ENCODE peak calls at places on chromosomes 5 and 9, in nine cellular contexts. I is HuH-7.5, U is cardiac septum, L is NCI-H774, Z is epithelial cell of esophagus, V is cardiac muscle cell, A is nucleus accumbens, O is ACHN, J is fibroblast of mammary gland. D is an unnamed sample.

GRCh38 chr9:97852001-97852398 is 1.0 kb upstream of the FOXE1 start:
- DNase-seq in U (peak), I (no peak), V (no peak), O (peak), Z (no peak), J (no peak), L (no peak), A (no peak), D (no peak)

GRCh38 chr9:117278656-117279055 is 136.2 kb downstream of the ASTN2 start:
- DNase-seq in J (no peak), O (no peak), I (no peak), U (no peak), V (no peak), L (no peak), A (no peak), Z (no peak), D (peak)

GRCh38 chr5:965604-966344 is 42.8 kb upstream of the NKD2 start:
- DNase-seq in U (peak), Z (no peak), L (no peak), I (no peak), A (no peak), J (no peak), V (no peak), O (no peak), D (no peak)

GRCh38 chr9:103802068-103802467 is 292.0 kb upstream of the SMC2 start:
- DNase-seq in L (no peak), A (no peak), Z (no peak), U (no peak), V (peak), J (peak), I (no peak), O (no peak), D (no peak)

GRCh38 chr5:92544567-92544966 is 1036.5 kb downstream of the NR2F1-AS1 start:
- DNase-seq in L (no peak), O (no peak), U (no peak), A (no peak), V (peak), Z (no peak), J (peak), I (no peak), D (no peak)

GRCh38 chr5:82396871-82397514 is 118.8 kb upstream of the RPS23 start:
- DNase-seq in L (peak), A (peak), U (peak), I (peak), J (peak), O (peak), V (peak), Z (peak), D (peak)

GRCh38 chr5:116736671-116737070 is 162.0 kb upstream of the SEMA6A start:
- DNase-seq in A (no peak), I (no peak), J (no peak), Z (no peak), O (no peak), V (no peak), L (no peak), U (no peak), D (no peak)

GRCh38 chr5:33978307-33978706 is 6.2 kb downstream of the SLC45A2 start:
- DNase-seq in U (no peak), A (no peak), V (no peak), O (no peak), J (no peak), Z (no peak), L (no peak), I (no peak), D (no peak)

GRCh38 chr5:43168175-43168574 is 23.9 kb upstream of the NIM1K start:
- DNase-seq in J (no peak), V (no peak), Z (no peak), U (no peak), O (no peak), L (no peak), I (no peak), A (no peak), D (no peak)

GRCh38 chr9:114285166-114285867 is 37.6 kb upstream of the ORM1 start:
- DNase-seq in I (no peak), U (peak), V (peak), L (no peak), A (no peak), J (peak), Z (peak), O (peak), D (peak)

GRCh38 chr5:168649306-168649705 is 70.1 kb upstream of the PANK3 start:
- DNase-seq in Z (peak), J (peak), A (no peak), I (no peak), O (no peak), U (no peak), L (no peak), V (no peak), D (no peak)

GRCh38 chr5:1110930-1111726 is 735 bp downstream of the SLC12A7 start:
- DNase-seq in L (peak), J (no peak), I (peak), V (peak), A (peak), O (peak), U (no peak), Z (no peak), D (peak)

GRCh38 chr5:177402271-177403043 is 2.0 kb upstream of the PFN3 start:
- DNase-seq in J (peak), U (no peak), Z (peak), V (peak), I (peak), O (peak), L (peak), A (peak), D (peak)

GRCh38 chr5:59720063-59720462 is 173.5 kb downstream of the PDE4D start:
- DNase-seq in L (no peak), U (no peak), I (no peak), V (no peak), J (no peak), Z (no peak), O (no peak), A (no peak), D (no peak)

GRCh38 chr5:167713186-167713585 is 578.3 kb upstream of the WWC1 start:
- DNase-seq in Z (no peak), U (no peak), V (no peak), O (no peak), J (no peak), L (no peak), A (no peak), I (no peak), D (no peak)

GRCh38 chr5:10530601-10531320 is 33.1 kb upstream of the ANKRD33B start:
- DNase-seq in U (no peak), O (no peak), Z (no peak), J (no peak), I (no peak), A (no peak), L (no peak), V (no peak), D (no peak)

GRCh38 chr5:36389245-36389644 is 87.5 kb upstream of the RANBP3L start:
- DNase-seq in O (no peak), I (no peak), Z (no peak), V (peak), J (peak), U (no peak), A (no peak), L (no peak), D (no peak)

GRCh38 chr9:2453701-2454100 is 167.9 kb upstream of the VLDLR start:
- DNase-seq in I (no peak), O (peak), V (no peak), A (no peak), U (no peak), J (no peak), L (no peak), Z (no peak), D (no peak)

D was measured in SK-N-SH.